ENCODE peak calls at places on chromosome 15, in four cellular contexts. X is HepG2, Q is GM12891, D is GM12878. V is an unnamed sample.
A peak's percentile ranks its signal among the peaks of the same experiment; 100 is the strongest.

GRCh38 chr15:44593042-44593736 is 56.2 kb downstream of the EIF3J start:
- DNase-seq in X (no peak), Q (no peak), D (no peak), V (no peak)

GRCh38 chr15:81941479-81941878 is 104.3 kb downstream of the MEX3B start:
- DNase-seq in X (no peak), Q (no peak), D (no peak), V (no peak)

GRCh38 chr15:91940466-91941381 is 87.2 kb downstream of the SLCO3A1 start:
- DNase-seq in X (no peak), Q (no peak), D (no peak), V (no peak)

GRCh38 chr15:66878761-66879160 is 176.7 kb downstream of the SMAD6 start:
- DNase-seq in X (no peak), Q (no peak), D (no peak), V (no peak)

GRCh38 chr15:61459785-61460707 is 230.9 kb upstream of the RORA start:
- DNase-seq in X (peak; percentile 4), Q (no peak), D (no peak), V (no peak)

GRCh38 chr15:54789377-54789776 is 407.4 kb downstream of the RSL24D1 start:
- DNase-seq in X (no peak), Q (no peak), D (no peak), V (no peak)

GRCh38 chr15:36911322-36911944 is 188.9 kb downstream of the MEIS2 start:
- DNase-seq in X (peak; percentile 21), Q (no peak), D (no peak), V (no peak)

GRCh38 chr15:45394681-45395080 is 16.3 kb upstream of the GATM start:
- DNase-seq in X (no peak), Q (no peak), D (no peak), V (no peak)

GRCh38 chr15:64865998-64866520 is 24.3 kb downstream of the PLEKHO2 start:
- DNase-seq in X (no peak), Q (no peak), D (no peak), V (no peak)

GRCh38 chr15:29337156-29337959 is 67.7 kb upstream of the NSMCE3 start:
- DNase-seq in X (no peak), Q (no peak), D (no peak), V (no peak)

GRCh38 chr15:28929200-28929599 is 43.4 kb downstream of the APBA2 start:
- DNase-seq in X (no peak), Q (no peak), D (no peak), V (no peak)

GRCh38 chr15:98881526-98882517 is 125.8 kb downstream of the PGPEP1L start:
- DNase-seq in X (peak; percentile 40), Q (peak; percentile 35), D (no peak), V (no peak)

DNA sequence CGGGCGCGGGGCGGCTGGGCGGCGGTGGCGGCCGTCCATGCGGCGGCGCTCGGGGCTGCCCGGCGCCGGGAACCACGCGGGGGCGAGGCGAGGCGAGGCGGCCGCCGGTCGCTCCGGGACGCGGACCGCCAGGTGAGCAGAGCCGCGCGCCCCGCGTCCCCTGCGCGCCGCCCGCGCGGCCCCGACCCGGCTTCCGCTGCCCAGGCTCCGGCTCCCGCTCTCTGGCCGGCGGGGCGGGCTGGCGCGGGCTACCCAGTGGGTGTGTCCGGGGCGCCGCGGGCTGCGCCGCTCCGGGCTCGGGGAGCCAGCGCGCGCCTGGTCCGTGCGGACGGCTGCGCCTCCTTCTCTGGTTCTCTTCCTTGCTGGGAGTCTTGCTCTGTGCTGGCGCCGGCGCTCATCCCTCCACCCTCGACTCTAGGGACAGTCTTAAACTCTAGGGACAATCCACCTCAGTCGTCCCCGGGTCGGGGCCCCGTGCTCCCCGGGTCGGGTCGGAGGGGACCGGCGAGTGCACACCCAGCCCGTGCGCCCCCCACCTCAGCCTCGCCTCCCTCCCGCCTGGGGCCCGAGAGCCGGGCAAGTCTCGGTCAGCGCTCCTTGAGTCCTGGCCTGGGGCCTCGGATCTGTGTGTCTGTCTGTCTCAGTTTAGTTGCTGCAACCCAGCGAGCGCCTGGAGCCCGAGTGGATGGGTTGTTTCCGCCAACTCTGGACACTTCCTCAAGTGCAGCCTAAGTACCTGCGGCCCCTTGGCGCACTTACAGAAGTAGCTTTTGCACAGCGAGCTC is 488 bp downstream of the THSD4 start:
- DNase-seq in X (no peak), Q (peak; percentile 53), D (no peak), V (peak; percentile 44)
- TF ChIP-seq POLR2A in X (no peak), Q (no peak), D (no peak), V (no peak)

DNA sequence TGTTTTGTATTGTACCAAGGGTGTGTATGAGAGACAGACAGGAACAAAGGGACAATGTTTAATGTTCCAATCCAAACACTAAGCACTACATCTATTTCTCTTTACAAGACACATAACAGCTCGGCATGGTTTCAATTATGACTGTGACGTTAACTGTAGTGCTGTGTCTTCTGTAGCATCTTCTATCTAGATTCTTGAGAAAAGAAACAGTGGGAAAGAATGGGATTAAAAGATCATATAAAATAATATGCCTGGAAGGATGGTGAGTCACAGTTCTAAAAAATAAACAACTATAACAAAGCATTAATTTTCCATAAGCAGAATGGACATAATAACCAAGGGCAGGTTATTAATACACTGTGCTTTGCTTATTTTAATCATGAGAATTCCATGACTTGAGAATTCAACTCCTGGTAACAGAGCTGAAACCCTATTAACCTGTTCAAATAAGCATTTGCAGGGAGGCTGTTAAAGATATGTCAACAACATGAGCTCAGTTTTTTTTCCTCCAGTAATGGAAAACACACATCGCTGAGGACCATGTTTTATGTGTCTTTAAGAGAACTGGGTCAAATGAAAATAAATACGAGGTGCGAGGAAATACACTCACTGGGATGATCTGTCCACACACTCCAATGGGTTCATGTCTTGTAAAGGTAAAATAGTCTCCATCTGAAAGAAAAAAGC is 70.9 kb downstream of the ALDH1A2 start:
- DNase-seq in X (no peak), Q (no peak), D (no peak), V (no peak)
- TF ChIP-seq TAF1 in X (no peak), Q (no peak), D (no peak), V (no peak)

DNA sequence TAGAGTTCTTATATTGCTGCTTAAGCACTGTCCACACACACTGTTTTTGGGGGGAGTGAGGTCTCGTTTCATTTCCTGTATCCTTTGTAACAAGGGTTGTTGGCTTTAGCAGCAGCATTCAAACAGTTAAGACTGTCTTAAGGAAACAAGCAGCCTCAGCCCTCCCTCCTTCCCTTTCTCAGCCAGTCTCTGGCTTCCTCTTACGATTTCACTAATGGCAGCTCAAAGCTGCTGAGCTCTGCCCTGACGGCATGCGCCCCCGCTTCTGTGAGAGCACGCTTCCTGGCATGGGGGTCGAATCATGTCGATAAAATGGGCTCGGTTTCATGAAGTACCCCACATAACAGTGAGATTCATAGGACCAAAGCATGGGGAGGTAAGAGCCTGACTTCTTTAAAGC is 105.0 kb downstream of the KLHL25 start:
- DNase-seq in X (no peak), Q (no peak), D (peak; percentile 84), V (no peak)
- TF ChIP-seq POLR2A in X (no peak), Q (peak; percentile 87), D (peak; percentile 87), V (peak; percentile 75)

DNA sequence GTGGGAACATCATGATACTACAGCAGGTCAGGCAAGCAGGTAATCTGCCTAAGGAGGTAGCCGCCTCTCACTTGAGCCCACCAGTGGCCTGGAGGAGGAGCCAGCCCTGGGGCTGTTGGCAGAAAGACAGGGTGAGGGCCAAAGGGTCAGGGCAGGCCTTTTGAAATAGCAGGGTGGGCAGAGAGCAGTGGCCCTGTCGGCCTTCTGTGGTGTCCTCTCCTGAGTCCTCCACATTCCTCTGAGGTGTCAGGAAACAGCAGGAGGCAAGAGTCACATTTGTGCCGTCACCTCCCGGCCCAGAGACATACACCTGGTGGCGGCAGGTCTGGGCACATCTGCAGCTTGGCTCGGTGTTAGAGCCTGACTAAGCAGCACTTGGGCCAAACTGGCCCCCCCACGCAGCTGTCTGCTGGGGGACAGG is 3.9 kb upstream of the BNC1 start:
- DNase-seq in X (no peak), Q (no peak), D (no peak), V (no peak)
- TF ChIP-seq TAF1 in X (no peak), Q (no peak), D (no peak), V (no peak)

GRCh38 chr15:90264649-90265048 is 823 bp upstream of the NGRN start:
- DNase-seq in X (peak; percentile 60), Q (no peak), D (no peak), V (no peak)
- TF ChIP-seq POLR2A in X (no peak), Q (no peak), D (no peak), V (no peak)